ENCODE peak calls at places on chromosome 4, in five cellular contexts. J is PC-9, H is mesothelial cell of epicardium, O is sciatic nerve, E is globus pallidus. T is an unnamed sample.

GRCh38 chr4:169103966-169104412 is 93.9 kb upstream of the CBR4 start:
- DNase-seq in J (peak), H (no peak), O (no peak), E (no peak), T (no peak)

GRCh38 chr4:42280327-42281095 is 116.8 kb upstream of the SHISA3 start:
- DNase-seq in J (no peak), H (no peak), O (no peak), E (no peak), T (no peak)

GRCh38 chr4:177235026-177235425 is 74.6 kb upstream of the NEIL3 start:
- DNase-seq in J (no peak), H (no peak), O (no peak), E (no peak), T (no peak)

GRCh38 chr4:120990246-120990645 is 67.7 kb upstream of the PRDM5 start:
- DNase-seq in J (no peak), H (no peak), O (no peak), E (no peak), T (no peak)

GRCh38 chr4:7964890-7965662 is 25.4 kb upstream of the AFAP1 start:
- DNase-seq in J (peak), H (no peak), O (no peak), E (no peak), T (peak)

GRCh38 chr4:182749768-182750167 is 167.4 kb downstream of the DCTD start:
- DNase-seq in J (no peak), H (no peak), O (no peak), E (no peak), T (no peak)

GRCh38 chr4:60216752-60217151 is 983.4 kb upstream of the ADGRL3 start:
- DNase-seq in J (no peak), H (no peak), O (no peak), E (no peak), T (no peak)

GRCh38 chr4:78542373-78542772 is 9.2 kb upstream of the ANXA3 start:
- DNase-seq in J (peak), H (no peak), O (no peak), E (no peak), T (no peak)

GRCh38 chr4:6910340-6910959 is 824 bp downstream of the TBC1D14 start:
- DNase-seq in J (no peak), H (no peak), O (no peak), E (no peak), T (no peak)

GRCh38 chr4:110515676-110516075 is 39.7 kb downstream of the ENPEP start:
- DNase-seq in J (no peak), H (no peak), O (no peak), E (no peak), T (no peak)

GRCh38 chr4:123741906-123742305 is 345.3 kb downstream of the SPRY1 start:
- DNase-seq in J (peak), H (no peak), O (no peak), E (no peak), T (no peak)

GRCh38 chr4:89312066-89312465 is 4.5 kb upstream of the GPRIN3 start:
- DNase-seq in J (no peak), H (no peak), O (no peak), E (no peak), T (no peak)

GRCh38 chr4:182764137-182764536 is 153.0 kb downstream of the DCTD start:
- DNase-seq in J (no peak), H (no peak), O (no peak), E (no peak), T (no peak)

GRCh38 chr4:54568184-54568583 is 89.6 kb upstream of the KIT start:
- DNase-seq in J (peak), H (no peak), O (no peak), E (no peak), T (no peak)

GRCh38 chr4:53782468-53782865 is 191.2 kb upstream of the LNX1 start:
- DNase-seq in J (no peak), H (no peak), O (no peak), E (no peak), T (no peak)

GRCh38 chr4:53923921-53924320 is 140.5 kb downstream of the CHIC2 start:
- DNase-seq in J (peak), H (no peak), O (no peak), E (no peak), T (no peak)

GRCh38 chr4:125985856-125986255 is 671.1 kb downstream of the FAT4 start:
- DNase-seq in J (no peak), H (no peak), O (no peak), E (no peak), T (no peak)

GRCh38 chr4:41545238-41545637 is 7.3 kb downstream of the LIMCH1 start:
- DNase-seq in J (no peak), H (no peak), O (no peak), E (no peak), T (no peak)

GRCh38 chr4:83362492-83363329 is 28.1 kb upstream of the HPSE start:
- DNase-seq in J (no peak), H (no peak), O (no peak), E (no peak), T (no peak)

GRCh38 chr4:1419708-1420107 is 13.5 kb upstream of the NKX1-1 start:
- DNase-seq in J (no peak), H (peak), O (no peak), E (no peak), T (no peak)

GRCh38 chr4:130359537-130359936 is 1263.6 kb downstream of the C4orf33 start:
- DNase-seq in J (no peak), H (no peak), O (no peak), E (peak), T (no peak)

GRCh38 chr4:108080752-108081151 is 88.0 kb downstream of the LEF1 start:
- DNase-seq in J (no peak), H (no peak), O (no peak), E (no peak), T (no peak)

GRCh38 chr4:76449824-76450223 is 14.8 kb downstream of the SHROOM3 start:
- DNase-seq in J (no peak), H (no peak), O (no peak), E (no peak), T (no peak)

T was measured in stimulated activated naive CD4-positive, alpha-beta T cell treated with Interleukin-2 at 50 U/mL for 16 hours.